ENCODE peak calls at places on chromosomes 13 and 19, in five cellular contexts. One of them, this sample, is unnamed.

GRCh38 chr13:80029170-80029569 is 311.8 kb downstream of the SPRY2 start:
- DNase-seq in GM12878: no peak
- DNase-seq in fibroblast of lung: no peak
- DNase-seq in kidney: no peak
- DNase-seq in H9: no peak
- DNase-seq in this sample: no peak

GRCh38 chr19:51139299-51140018 is 2.6 kb upstream of the SIGLEC7 start:
- DNase-seq in kidney: no peak
- DNase-seq in GM12878: no peak
- DNase-seq in H9: no peak
- DNase-seq in fibroblast of lung: no peak
- DNase-seq in this sample: no peak

GRCh38 chr19:35816262-35816661 is 3.6 kb upstream of the PRODH2 start:
- DNase-seq in GM12878: no peak
- DNase-seq in kidney: no peak
- DNase-seq in H9: peak; percentile 67
- DNase-seq in fibroblast of lung: no peak
- DNase-seq in this sample: no peak

GRCh38 chr13:112732679-112733078 is 42.8 kb downstream of the ATP11A start:
- DNase-seq in fibroblast of lung: no peak
- DNase-seq in H9: no peak
- DNase-seq in kidney: peak; percentile 47
- DNase-seq in GM12878: no peak
- DNase-seq in this sample: no peak

GRCh38 chr19:53012006-53012405 is 1.7 kb upstream of the ERVV-1 start:
- DNase-seq in kidney: no peak
- DNase-seq in fibroblast of lung: no peak
- DNase-seq in H9: no peak
- DNase-seq in GM12878: no peak
- DNase-seq in this sample: no peak

GRCh38 chr19:42024622-42025111 is 30.6 kb upstream of the ATP1A3 start:
- DNase-seq in GM12878: no peak
- DNase-seq in kidney: no peak
- DNase-seq in fibroblast of lung: peak; percentile 55
- DNase-seq in H9: no peak
- DNase-seq in this sample: no peak

GRCh38 chr13:51632643-51633357 is 48.5 kb downstream of the WDFY2 start:
- DNase-seq in fibroblast of lung: no peak
- DNase-seq in H9: peak; percentile 41
- DNase-seq in GM12878: no peak
- DNase-seq in kidney: no peak
- DNase-seq in this sample: peak; percentile 55

GRCh38 chr13:24997367-24997967 is 98.5 kb upstream of the PABPC3 start:
- DNase-seq in GM12878: no peak
- DNase-seq in H9: no peak
- DNase-seq in fibroblast of lung: peak; percentile 14
- DNase-seq in kidney: no peak
- DNase-seq in this sample: no peak

GRCh38 chr13:37769078-37769477 is 100.5 kb downstream of the TRPC4 start:
- DNase-seq in fibroblast of lung: no peak
- DNase-seq in GM12878: no peak
- DNase-seq in H9: no peak
- DNase-seq in kidney: no peak
- DNase-seq in this sample: no peak

GRCh38 chr13:44352671-44353070 is 21.0 kb upstream of the SERP2 start:
- DNase-seq in H9: no peak
- DNase-seq in GM12878: no peak
- DNase-seq in fibroblast of lung: no peak
- DNase-seq in kidney: no peak
- DNase-seq in this sample: no peak

GRCh38 chr13:51058461-51059167 is 52.5 kb downstream of the C13orf42 start:
- DNase-seq in GM12878: no peak
- DNase-seq in kidney: no peak
- DNase-seq in fibroblast of lung: no peak
- DNase-seq in H9: no peak
- DNase-seq in this sample: no peak

GRCh38 chr13:59424661-59425060 is 739.1 kb downstream of the DIAPH3 start:
- DNase-seq in GM12878: no peak
- DNase-seq in fibroblast of lung: peak; percentile 62
- DNase-seq in H9: no peak
- DNase-seq in kidney: no peak
- DNase-seq in this sample: no peak

GRCh38 chr13:110559986-110560385 is 1.5 kb downstream of the RAB20 start:
- DNase-seq in fibroblast of lung: no peak
- DNase-seq in H9: no peak
- DNase-seq in GM12878: no peak
- DNase-seq in kidney: no peak
- DNase-seq in this sample: peak; percentile 26

GRCh38 chr13:110561335-110562033 is at the start of gene RAB20:
- DNase-seq in fibroblast of lung: peak; percentile 75
- DNase-seq in H9: peak; percentile 84
- DNase-seq in GM12878: no peak
- DNase-seq in kidney: peak; percentile 97
- DNase-seq in this sample: peak; percentile 76

GRCh38 chr13:110559429-110559943 is 2.0 kb downstream of the RAB20 start:
- DNase-seq in GM12878: no peak
- DNase-seq in fibroblast of lung: no peak
- DNase-seq in H9: no peak
- DNase-seq in kidney: peak; percentile 80
- DNase-seq in this sample: peak; percentile 26

GRCh38 chr13:110562696-110563462 is 1.4 kb upstream of the RAB20 start:
- DNase-seq in H9: no peak
- DNase-seq in kidney: no peak
- DNase-seq in fibroblast of lung: no peak
- DNase-seq in GM12878: no peak
- DNase-seq in this sample: no peak

GRCh38 chr13:110560606-110561334 is 752 bp downstream of the RAB20 start:
- DNase-seq in GM12878: no peak
- DNase-seq in H9: peak; percentile 57
- DNase-seq in fibroblast of lung: no peak
- DNase-seq in kidney: no peak
- DNase-seq in this sample: peak; percentile 25
- H3K9ac ChIP-seq in GM12878: peak overlapping the region; percentile 63
- H3K9ac ChIP-seq in H9: peak overlapping the region; percentile 64
- H3K9ac ChIP-seq in fibroblast of lung: peak overlapping the region; percentile 58
- H3K9ac ChIP-seq in kidney: peak overlapping the region; percentile 94
- H3K9ac ChIP-seq in this sample: peak overlapping the region; percentile 71

DNA sequence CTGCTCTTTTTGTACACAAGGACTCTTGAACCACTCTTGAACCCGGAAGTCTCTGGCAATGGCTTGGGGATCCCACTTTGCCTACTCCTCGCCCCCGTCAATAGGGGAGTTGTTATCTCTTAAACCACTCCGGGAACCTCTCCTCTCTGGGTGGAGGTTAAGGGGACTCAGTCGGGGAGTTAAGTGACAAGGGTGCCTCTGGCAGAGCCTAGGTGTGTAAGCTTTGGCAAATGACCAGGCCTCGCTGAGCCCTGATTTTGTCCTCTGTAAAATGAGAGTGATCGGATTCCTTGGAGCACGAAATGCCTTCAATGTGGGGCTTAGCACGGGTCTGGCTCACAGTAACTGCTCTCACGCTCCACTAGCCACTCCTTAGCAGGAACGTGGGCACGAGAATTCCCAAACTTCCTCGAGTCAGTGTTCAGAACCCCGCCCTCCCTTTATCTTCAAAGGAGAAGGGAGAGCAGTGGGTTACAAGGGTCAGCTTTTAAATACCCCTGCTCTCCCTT is 193.3 kb downstream of the KATNAL1 start:
- DNase-seq in kidney: no peak
- DNase-seq in GM12878: no peak
- DNase-seq in H9: peak; percentile 32
- DNase-seq in fibroblast of lung: no peak
- DNase-seq in this sample: no peak
- TF ChIP-seq CTCF in kidney: no peak
- TF ChIP-seq CTCF in GM12878: no peak
- TF ChIP-seq CTCF in H9: no peak
- TF ChIP-seq CTCF in fibroblast of lung: no peak
- TF ChIP-seq CTCF in this sample: no peak

GRCh38 chr19:16315825-16316505 is 8.7 kb upstream of the KLF2 start:
- DNase-seq in GM12878: no peak
- DNase-seq in kidney: peak; percentile 80
- DNase-seq in fibroblast of lung: peak; percentile 98
- DNase-seq in H9: no peak
- DNase-seq in this sample: peak; percentile 74
- H3K9ac ChIP-seq in GM12878: no peak overlapping the region
- H3K9ac ChIP-seq in kidney: no peak overlapping the region
- H3K9ac ChIP-seq in fibroblast of lung: peak overlapping the region; percentile 36
- H3K9ac ChIP-seq in H9: no peak overlapping the region
- H3K9ac ChIP-seq in this sample: no peak overlapping the region

DNA sequence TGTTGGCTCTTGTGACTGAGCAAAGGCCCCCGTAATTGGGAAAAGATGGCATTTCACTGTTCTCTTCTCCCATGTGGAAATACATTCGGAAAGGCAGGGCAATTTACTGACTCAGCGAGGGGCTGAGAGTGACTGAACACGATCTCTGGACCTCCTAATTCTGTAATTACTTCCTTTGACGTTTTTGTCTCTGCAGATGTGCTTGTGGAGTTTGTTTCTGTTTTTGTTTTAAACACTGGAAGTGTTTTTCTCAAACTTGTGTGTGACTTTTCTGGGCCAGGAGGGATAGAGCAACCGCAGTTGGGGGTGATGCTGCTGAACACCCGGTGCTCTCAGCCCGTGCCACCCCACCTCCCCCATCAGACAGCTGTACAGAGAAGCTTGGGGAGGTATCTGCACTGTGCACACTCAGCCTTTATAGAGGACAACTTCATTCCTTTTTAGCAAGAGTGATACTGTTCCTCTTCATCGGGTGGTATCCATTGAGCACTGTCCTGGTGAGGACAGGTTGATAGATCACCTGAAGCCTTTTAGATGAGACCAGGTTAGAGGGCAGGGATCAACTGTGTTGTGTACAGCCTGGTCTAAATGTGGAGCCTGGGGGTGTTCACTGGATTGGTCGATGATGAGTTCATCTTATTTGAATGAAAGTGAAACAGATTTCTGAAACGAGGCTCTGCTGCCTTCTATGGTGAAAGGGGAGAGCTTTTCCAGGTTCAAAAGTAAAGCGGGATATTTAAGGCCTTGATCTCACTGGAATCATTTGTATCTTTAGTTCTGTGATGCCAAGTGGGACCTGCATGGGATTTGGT is 117.4 kb downstream of the ESD start:
- DNase-seq in fibroblast of lung: peak; percentile 32
- DNase-seq in kidney: no peak
- DNase-seq in H9: no peak
- DNase-seq in GM12878: peak; percentile 53
- DNase-seq in this sample: no peak
- TF ChIP-seq CTCF in fibroblast of lung: peak; percentile 16
- TF ChIP-seq CTCF in kidney: no peak
- TF ChIP-seq CTCF in H9: no peak
- TF ChIP-seq CTCF in GM12878: peak; percentile 44
- TF ChIP-seq CTCF in this sample: no peak

GRCh38 chr13:99688776-99689175 is 187.5 kb downstream of the TM9SF2 start:
- DNase-seq in GM12878: no peak
- DNase-seq in kidney: no peak
- DNase-seq in H9: no peak
- DNase-seq in fibroblast of lung: no peak
- DNase-seq in this sample: no peak
- H3K9ac ChIP-seq in GM12878: no peak overlapping the region
- H3K9ac ChIP-seq in kidney: no peak overlapping the region
- H3K9ac ChIP-seq in H9: peak overlapping the region; percentile 41
- H3K9ac ChIP-seq in fibroblast of lung: no peak overlapping the region
- H3K9ac ChIP-seq in this sample: no peak overlapping the region

This sample was measured in mammary epithelial cell.